ENCODE peak calls at places on chromosomes 11 and 22, in six cellular contexts. I is NCI-H1092, O is endothelial cell, X is AG08395, A is mesenteric fat pad, W is NCI-H1436. B is an unnamed sample.

GRCh38 chr11:128568166-128568778 is 19.1 kb downstream of the ETS1 start:
- DNase-seq in I (no peak), O (no peak), X (no peak), A (no peak), W (no peak), B (peak; percentile 81)

GRCh38 chr11:132142554-132142953 is 772.1 kb downstream of the NTM start:
- DNase-seq in I (peak; percentile 30), O (no peak), X (no peak), A (no peak), W (peak; percentile 28), B (no peak)

GRCh38 chr11:14422814-14423182 is 63.8 kb upstream of the RRAS2 start:
- DNase-seq in I (no peak), O (no peak), X (no peak), A (no peak), W (no peak), B (no peak)

GRCh38 chr22:25111579-25112517 is 87.8 kb upstream of the CRYBB3 start:
- DNase-seq in I (no peak), O (peak; percentile 28), X (no peak), A (no peak), W (no peak), B (no peak)

GRCh38 chr22:23509571-23510302 is 70.4 kb downstream of the IGLL1 start:
- DNase-seq in I (peak; percentile 55), O (no peak), X (peak; percentile 41), A (no peak), W (peak; percentile 54), B (no peak)

GRCh38 chr22:49726701-49727101 is 101.0 kb downstream of the BRD1 start:
- DNase-seq in I (no peak), O (no peak), X (no peak), A (peak; percentile 76), W (no peak), B (no peak)

GRCh38 chr11:42593426-42593825 is 718.4 kb upstream of the API5 start:
- DNase-seq in I (no peak), O (no peak), X (no peak), A (no peak), W (no peak), B (no peak)

GRCh38 chr11:44893250-44894216 is 57.1 kb downstream of the TP53I11 start:
- DNase-seq in I (peak; percentile 33), O (no peak), X (no peak), A (no peak), W (no peak), B (no peak)

GRCh38 chr11:45929486-45930030 is 7.1 kb downstream of the LARGE2 start:
- DNase-seq in I (no peak), O (no peak), X (no peak), A (no peak), W (no peak), B (no peak)

GRCh38 chr11:19679952-19680823 is 32.4 kb upstream of the NAV2 start:
- DNase-seq in I (no peak), O (no peak), X (peak; percentile 96), A (peak; percentile 93), W (no peak), B (peak; percentile 92)

GRCh38 chr22:49721211-49721763 is 106.4 kb downstream of the BRD1 start:
- DNase-seq in I (no peak), O (no peak), X (no peak), A (peak; percentile 68), W (no peak), B (no peak)

GRCh38 chr11:45801723-45802315 is 3.1 kb upstream of the SLC35C1 start:
- DNase-seq in I (no peak), O (no peak), X (no peak), A (peak; percentile 22), W (no peak), B (no peak)

GRCh38 chr22:43433904-43434600 is 22.2 kb downstream of the MPPED1 start:
- DNase-seq in I (no peak), O (no peak), X (no peak), A (peak; percentile 60), W (no peak), B (peak; percentile 4)

GRCh38 chr11:96149743-96150555 is 193.0 kb downstream of the MAML2 start:
- DNase-seq in I (no peak), O (no peak), X (peak; percentile 70), A (no peak), W (no peak), B (no peak)

GRCh38 chr11:119055901-119056300 is 1.1 kb downstream of the HYOU1 start:
- DNase-seq in I (no peak), O (no peak), X (peak; percentile 48), A (no peak), W (no peak), B (no peak)

GRCh38 chr11:113369411-113369810 is 18.2 kb upstream of the ANKK1 start:
- DNase-seq in I (no peak), O (no peak), X (no peak), A (no peak), W (no peak), B (no peak)

GRCh38 chr11:73875840-73876239 is 806 bp downstream of the COA4 start:
- DNase-seq in I (no peak), O (peak; percentile 8), X (no peak), A (no peak), W (no peak), B (no peak)

GRCh38 chr11:31492320-31492913 is 17.0 kb downstream of the IMMP1L start:
- DNase-seq in I (no peak), O (no peak), X (no peak), A (no peak), W (no peak), B (no peak)

GRCh38 chr11:18836415-18836814 is 44.8 kb upstream of the PTPN5 start:
- DNase-seq in I (no peak), O (no peak), X (no peak), A (no peak), W (no peak), B (no peak)

GRCh38 chr11:78011301-78011700 is 11.8 kb downstream of the KCTD14 start:
- DNase-seq in I (no peak), O (no peak), X (no peak), A (no peak), W (no peak), B (no peak)

GRCh38 chr11:96307748-96308133 is 35.3 kb downstream of the MAML2 start:
- DNase-seq in I (no peak), O (no peak), X (peak; percentile 82), A (no peak), W (no peak), B (no peak)

GRCh38 chr11:9573054-9573774 is at the start of gene WEE1:
- DNase-seq in I (peak; percentile 98), O (peak; percentile 98), X (peak; percentile 96), A (peak; percentile 99), W (peak; percentile 97), B (peak; percentile 99)